ENCODE peak calls at places on chromosomes 16 and 17, in four cellular contexts. B is astrocyte of the spinal cord, A is suprapubic skin, L is GM06990. M is an unnamed sample.
A peak's percentile ranks its signal among the peaks of the same experiment; 100 is the strongest.

GRCh38 chr17:70060415-70060814 is 14.6 kb upstream of the KCNJ16 start:
- DNase-seq in L (no peak), A (no peak), B (peak; percentile 25), M (peak; percentile 55)

GRCh38 chr17:7293131-7293557 is 1.3 kb downstream of the YBX2 start:
- DNase-seq in L (no peak), A (no peak), B (no peak), M (no peak)

GRCh38 chr17:48131216-48131824 is 23.8 kb downstream of the SNX11 start:
- DNase-seq in L (no peak), A (no peak), B (peak; percentile 63), M (peak; percentile 48)

GRCh38 chr16:20915733-20916132 is 15.2 kb downstream of the LYRM1 start:
- DNase-seq in B (no peak), L (no peak), A (no peak), M (no peak)

GRCh38 chr16:74309789-74310781 is 13.5 kb downstream of the PSMD7 start:
- DNase-seq in A (peak; percentile 34), L (no peak), B (peak; percentile 55), M (peak; percentile 36)

GRCh38 chr17:69637399-69638165 is 223.1 kb downstream of the MAP2K6 start:
- DNase-seq in L (no peak), B (peak; percentile 74), A (no peak), M (peak; percentile 26)

GRCh38 chr17:41777579-41778188 is 8.8 kb downstream of the JUP start:
- DNase-seq in A (no peak), L (no peak), B (peak; percentile 98), M (peak; percentile 94)

GRCh38 chr17:80855968-80856862 is 135.4 kb upstream of the CHMP6 start:
- DNase-seq in B (peak; percentile 97), A (no peak), L (peak; percentile 77), M (peak; percentile 91)

GRCh38 chr17:43015579-43015978 is 6.6 kb downstream of the VAT1 start:
- DNase-seq in B (no peak), A (no peak), L (no peak), M (no peak)

GRCh38 chr17:47733414-47734288 is 615 bp downstream of the TBX21 start:
- DNase-seq in L (no peak), B (no peak), A (peak; percentile 69), M (no peak)

GRCh38 chr17:75097865-75098264 is 10.1 kb downstream of the SLC16A5 start:
- DNase-seq in L (no peak), B (no peak), A (no peak), M (no peak)

GRCh38 chr17:76408037-76408849 is 23.8 kb downstream of the SPHK1 start:
- DNase-seq in A (no peak), B (peak; percentile 51), L (no peak), M (no peak)

GRCh38 chr16:14097182-14097951 is 26.2 kb downstream of the MRTFB start:
- DNase-seq in B (no peak), L (no peak), A (no peak), M (no peak)

GRCh38 chr17:2421315-2422147 is 20.7 kb upstream of the MNT start:
- DNase-seq in B (no peak), L (no peak), A (no peak), M (no peak)

GRCh38 chr16:67900156-67900555 is 7.1 kb downstream of the PSKH1 start:
- DNase-seq in L (no peak), B (no peak), A (no peak), M (no peak)

GRCh38 chr17:50213026-50214015 is 11.9 kb upstream of the COL1A1 start:
- DNase-seq in B (no peak), L (no peak), A (no peak), M (no peak)

GRCh38 chr17:82161216-82161615 is 51.4 kb downstream of the CCDC57 start:
- DNase-seq in B (no peak), A (no peak), L (no peak), M (no peak)

GRCh38 chr17:32111141-32111771 is 31.0 kb upstream of the RHOT1 start:
- DNase-seq in L (peak; percentile 15), A (no peak), B (peak; percentile 78), M (peak; percentile 49)

GRCh38 chr16:50950955-50951354 is 200.1 kb downstream of the SALL1 start:
- DNase-seq in L (no peak), A (no peak), B (no peak), M (no peak)

GRCh38 chr16:50478773-50479149 is 69.4 kb upstream of the NKD1 start:
- DNase-seq in B (no peak), A (peak; percentile 38), L (no peak), M (no peak)

GRCh38 chr17:56727876-56728617 is 105.7 kb downstream of the C17orf67 start:
- DNase-seq in L (no peak), B (no peak), A (no peak), M (no peak)

GRCh38 chr16:59252317-59252716 is 518.2 kb upstream of the GOT2 start:
- DNase-seq in A (no peak), B (no peak), L (no peak), M (no peak)

GRCh38 chr16:52296070-52296469 is 250.9 kb downstream of the TOX3 start:
- DNase-seq in B (no peak), L (no peak), A (no peak), M (no peak)

GRCh38 chr17:54426287-54426886 is 474.3 kb upstream of the TOM1L1 start:
- DNase-seq in B (no peak), L (no peak), A (no peak), M (no peak)

GRCh38 chr17:28878158-28878910 is 19.2 kb downstream of the FLOT2 start:
- DNase-seq in B (no peak), A (no peak), L (no peak), M (no peak)

GRCh38 chr16:55282441-55282840 is 41.6 kb upstream of the IRX6 start:
- DNase-seq in B (no peak), A (no peak), L (no peak), M (no peak)

GRCh38 chr16:368388-369158 is 1.8 kb downstream of the MRPL28 start:
- DNase-seq in B (no peak), L (no peak), A (no peak), M (no peak)

GRCh38 chr16:56012479-56012811 is 137.3 kb upstream of the CES5A start:
- DNase-seq in A (no peak), L (no peak), B (no peak), M (no peak)

GRCh38 chr17:67666028-67666427 is 51.7 kb upstream of the NOL11 start:
- DNase-seq in L (no peak), A (no peak), B (no peak), M (no peak)

GRCh38 chr17:6276711-6277110 is 158.2 kb downstream of the AIPL1 start:
- DNase-seq in B (no peak), A (no peak), L (no peak), M (no peak)

GRCh38 chr16:75208242-75208825 is 1.4 kb upstream of the CTRB2 start:
- DNase-seq in A (no peak), L (no peak), B (no peak), M (no peak)

GRCh38 chr16:20084624-20085226 is 11.0 kb upstream of the GPR139 start:
- DNase-seq in A (no peak), B (no peak), L (no peak), M (no peak)

GRCh38 chr17:33531311-33531710 is 238.2 kb upstream of the ASIC2 start:
- DNase-seq in B (no peak), A (no peak), L (no peak), M (no peak)

GRCh38 chr17:33534063-33534462 is 241.0 kb upstream of the ASIC2 start:
- DNase-seq in A (no peak), B (no peak), L (no peak), M (no peak)
- TF ChIP-seq CTCF in A (no peak), B (no peak), L (no peak), M (no peak)

GRCh38 chr16:12120982-12121652 is 144.6 kb downstream of the SNX29 start:
- DNase-seq in B (no peak), A (no peak), L (no peak), M (no peak)

GRCh38 chr16:12119037-12119436 is 142.5 kb downstream of the SNX29 start:
- DNase-seq in A (no peak), L (no peak), B (no peak), M (no peak)

GRCh38 chr16:12120331-12120981 is 143.9 kb downstream of the SNX29 start:
- DNase-seq in A (no peak), B (peak; percentile 83), L (no peak), M (peak; percentile 29)

GRCh38 chr16:12122202-12122601 is 145.7 kb downstream of the SNX29 start:
- DNase-seq in L (no peak), B (no peak), A (no peak), M (no peak)

GRCh38 chr16:12119562-12119961 is 143.0 kb downstream of the SNX29 start:
- DNase-seq in B (no peak), L (no peak), A (no peak), M (no peak)
- H3K4me3 ChIP-seq in B (no peak overlapping the region), L (no peak overlapping the region), A (no peak overlapping the region), M (no peak overlapping the region)

GRCh38 chr16:65572156-65572555 is 450.3 kb upstream of the CDH11 start:
- DNase-seq in A (no peak), B (peak; percentile 81), L (no peak), M (peak; percentile 49)

GRCh38 chr16:65576139-65576538 is 454.3 kb upstream of the CDH11 start:
- DNase-seq in B (no peak), A (no peak), L (no peak), M (no peak)

GRCh38 chr16:65574311-65574966 is 452.6 kb upstream of the CDH11 start:
- DNase-seq in A (no peak), B (no peak), L (no peak), M (no peak)

GRCh38 chr16:65579050-65579449 is 457.2 kb upstream of the CDH11 start:
- DNase-seq in L (no peak), B (no peak), A (no peak), M (no peak)

DNA sequence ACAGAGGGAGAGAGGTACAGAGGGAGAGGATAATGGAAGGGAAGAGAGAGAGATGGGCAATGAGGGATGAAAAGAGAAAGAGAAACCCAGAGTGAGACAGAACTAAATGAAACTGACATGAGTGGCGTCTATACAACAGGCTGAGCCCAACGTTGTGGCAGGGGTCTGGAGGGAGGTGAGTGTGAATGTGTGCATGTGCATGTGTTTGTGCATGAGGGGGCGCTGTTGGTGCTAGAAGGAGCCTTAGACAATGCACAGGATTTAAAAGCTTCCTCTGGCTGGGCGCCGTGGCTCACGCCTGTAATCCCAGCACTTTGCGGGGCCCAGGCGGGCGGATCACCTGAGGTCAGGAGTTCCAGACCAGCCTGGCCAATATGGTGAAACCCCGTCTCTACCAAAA is 454.8 kb upstream of the CDH11 start:
- DNase-seq in B (no peak), A (no peak), L (no peak), M (no peak)
- TF ChIP-seq CTCF in B (no peak), A (no peak), L (no peak), M (no peak)

DNA sequence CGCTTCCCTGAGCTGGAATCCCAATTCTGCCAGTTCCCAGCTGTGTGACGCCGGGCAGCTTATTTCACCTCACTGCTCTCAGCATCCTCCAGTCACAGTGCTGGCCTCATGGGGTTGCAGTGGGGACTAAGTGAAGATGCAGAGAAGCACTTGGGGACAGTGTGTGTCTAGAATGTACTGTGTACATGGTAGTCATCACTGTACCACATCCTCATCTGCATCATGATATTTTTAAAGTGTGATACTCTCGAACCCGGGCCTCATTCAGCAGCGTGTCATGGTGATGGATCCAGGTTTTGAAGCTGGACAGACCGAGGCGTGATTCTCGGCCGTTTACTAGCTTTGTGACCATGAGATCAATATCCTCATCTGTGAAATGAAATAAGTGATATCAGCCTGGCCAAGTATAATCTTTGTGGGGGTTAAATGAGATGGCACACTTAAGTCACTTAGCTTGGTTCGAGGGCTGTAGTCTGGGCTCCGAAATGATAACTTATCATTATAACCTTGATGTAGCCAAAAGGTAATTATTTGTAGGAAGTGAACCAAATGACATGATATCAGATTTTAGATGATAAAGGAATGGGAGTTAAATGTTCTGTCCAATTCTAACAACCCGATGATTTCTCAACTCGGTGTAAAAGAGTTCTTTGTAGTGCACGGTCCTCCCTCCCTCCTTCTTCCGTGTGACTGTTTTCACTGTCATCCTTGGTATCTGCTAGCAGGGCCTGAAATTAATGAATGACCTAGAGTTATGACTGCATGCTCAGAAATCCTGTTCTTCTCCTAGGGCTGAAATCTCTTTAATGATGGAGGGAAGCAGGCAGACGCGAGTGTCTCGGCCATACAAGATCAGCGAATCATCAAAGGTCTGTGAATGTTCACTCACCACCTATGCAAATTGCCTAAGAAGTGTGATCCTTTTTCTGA is 2.0 kb downstream of the KLHL36 start:
- DNase-seq in B (peak; percentile 26), A (no peak), L (no peak), M (no peak)
- H3K4me3 ChIP-seq in B (no peak overlapping the region), A (no peak overlapping the region), L (no peak overlapping the region), M (no peak overlapping the region)